ENCODE peak calls at places on chromosomes 7 and 10, in four cellular contexts. One of them, this sample, is unnamed.

GRCh38 chr10:70886921-70887665 is 1.3 kb downstream of the PCBD1 start:
- DNase-seq in heart left ventricle: no peak
- DNase-seq in keratinocyte: no peak
- DNase-seq in cardiac muscle cell: no peak
- DNase-seq in this sample: no peak

GRCh38 chr7:142647749-142648148 is 101.5 kb upstream of the PRSS1 start:
- DNase-seq in heart left ventricle: no peak
- DNase-seq in keratinocyte: no peak
- DNase-seq in cardiac muscle cell: no peak
- DNase-seq in this sample: no peak

GRCh38 chr7:151114151-151115090 is 28.1 kb downstream of the AGAP3 start:
- DNase-seq in heart left ventricle: no peak
- DNase-seq in keratinocyte: no peak
- DNase-seq in cardiac muscle cell: peak
- DNase-seq in this sample: peak

GRCh38 chr10:17751781-17752445 is at the start of gene TMEM236:
- DNase-seq in heart left ventricle: no peak
- DNase-seq in keratinocyte: no peak
- DNase-seq in cardiac muscle cell: no peak
- DNase-seq in this sample: no peak

GRCh38 chr7:98976396-98977185 is 98.3 kb downstream of the TRRAP start:
- DNase-seq in heart left ventricle: no peak
- DNase-seq in keratinocyte: no peak
- DNase-seq in cardiac muscle cell: no peak
- DNase-seq in this sample: no peak

GRCh38 chr7:87218941-87219544 is 489 bp downstream of the TMEM243 start:
- DNase-seq in heart left ventricle: peak
- DNase-seq in keratinocyte: no peak
- DNase-seq in cardiac muscle cell: peak
- DNase-seq in this sample: no peak

GRCh38 chr7:149885191-149886017 is 11.6 kb downstream of the ATP6V0E2 start:
- DNase-seq in heart left ventricle: peak
- DNase-seq in keratinocyte: no peak
- DNase-seq in cardiac muscle cell: no peak
- DNase-seq in this sample: no peak

GRCh38 chr10:78974409-78975317 is 94.1 kb upstream of the ZMIZ1 start:
- DNase-seq in heart left ventricle: peak
- DNase-seq in keratinocyte: no peak
- DNase-seq in cardiac muscle cell: peak
- DNase-seq in this sample: peak

DNA sequence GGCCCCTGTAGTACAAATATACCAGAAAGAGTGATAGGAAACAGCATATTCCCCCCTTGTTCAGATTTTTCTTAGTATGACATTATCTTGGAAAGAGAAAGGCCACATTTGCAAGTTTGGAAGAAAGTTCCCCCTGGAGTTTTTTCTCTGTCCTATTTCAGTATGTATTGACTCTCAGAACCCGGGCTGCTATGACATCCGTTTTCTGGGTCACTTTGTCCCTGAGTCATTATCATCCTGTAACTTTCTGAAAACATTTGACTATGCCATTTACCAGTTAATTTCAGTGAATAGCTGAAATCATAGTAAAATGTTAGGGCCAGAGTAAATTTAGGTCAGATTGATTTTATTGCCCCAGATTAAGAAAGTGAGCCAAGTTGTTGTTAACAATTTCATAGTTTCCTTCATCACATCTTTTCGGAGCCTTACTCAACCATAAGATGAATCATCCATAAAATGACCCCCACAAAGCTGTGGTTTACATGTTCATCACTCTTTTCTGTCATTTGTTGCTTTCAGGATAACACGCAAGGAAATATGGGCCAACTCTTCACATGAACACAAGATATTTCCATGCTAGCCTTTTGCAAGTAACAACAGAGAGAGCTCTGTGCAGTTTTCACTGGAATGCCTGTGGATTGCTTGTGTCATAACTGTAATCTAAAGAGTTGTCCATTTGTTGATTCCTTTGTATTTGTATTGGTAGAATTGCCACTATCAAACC is 3.8 kb upstream of the MACC1 start:
- DNase-seq in heart left ventricle: no peak
- DNase-seq in keratinocyte: no peak
- DNase-seq in cardiac muscle cell: peak
- DNase-seq in this sample: no peak
- H3K27ac ChIP-seq in heart left ventricle: peak
- H3K27ac ChIP-seq in keratinocyte: no peak
- H3K27ac ChIP-seq in cardiac muscle cell: no peak
- H3K27ac ChIP-seq in this sample: peak

GRCh38 chr10:132407243-132407746 is 10.3 kb downstream of the PWWP2B start:
- DNase-seq in heart left ventricle: peak
- DNase-seq in keratinocyte: no peak
- DNase-seq in cardiac muscle cell: no peak
- DNase-seq in this sample: no peak
- H3K27ac ChIP-seq in heart left ventricle: peak
- H3K27ac ChIP-seq in keratinocyte: peak
- H3K27ac ChIP-seq in cardiac muscle cell: peak
- H3K27ac ChIP-seq in this sample: peak

GRCh38 chr10:121158988-121159579 is 307.9 kb downstream of the WDR11 start:
- DNase-seq in heart left ventricle: no peak
- DNase-seq in keratinocyte: peak
- DNase-seq in cardiac muscle cell: no peak
- DNase-seq in this sample: peak
- H3K27ac ChIP-seq in heart left ventricle: no peak
- H3K27ac ChIP-seq in keratinocyte: peak
- H3K27ac ChIP-seq in cardiac muscle cell: no peak
- H3K27ac ChIP-seq in this sample: peak

GRCh38 chr7:69826283-69826682 is 228.0 kb downstream of the AUTS2 start:
- DNase-seq in heart left ventricle: no peak
- DNase-seq in keratinocyte: no peak
- DNase-seq in cardiac muscle cell: no peak
- DNase-seq in this sample: no peak

GRCh38 chr7:69825031-69825681 is 226.9 kb downstream of the AUTS2 start:
- DNase-seq in heart left ventricle: no peak
- DNase-seq in keratinocyte: no peak
- DNase-seq in cardiac muscle cell: peak
- DNase-seq in this sample: no peak

GRCh38 chr7:69820479-69821192 is 222.4 kb downstream of the AUTS2 start:
- DNase-seq in heart left ventricle: no peak
- DNase-seq in keratinocyte: no peak
- DNase-seq in cardiac muscle cell: no peak
- DNase-seq in this sample: no peak

GRCh38 chr7:69819306-69819705 is 221.0 kb downstream of the AUTS2 start:
- DNase-seq in heart left ventricle: no peak
- DNase-seq in keratinocyte: no peak
- DNase-seq in cardiac muscle cell: no peak
- DNase-seq in this sample: no peak

DNA sequence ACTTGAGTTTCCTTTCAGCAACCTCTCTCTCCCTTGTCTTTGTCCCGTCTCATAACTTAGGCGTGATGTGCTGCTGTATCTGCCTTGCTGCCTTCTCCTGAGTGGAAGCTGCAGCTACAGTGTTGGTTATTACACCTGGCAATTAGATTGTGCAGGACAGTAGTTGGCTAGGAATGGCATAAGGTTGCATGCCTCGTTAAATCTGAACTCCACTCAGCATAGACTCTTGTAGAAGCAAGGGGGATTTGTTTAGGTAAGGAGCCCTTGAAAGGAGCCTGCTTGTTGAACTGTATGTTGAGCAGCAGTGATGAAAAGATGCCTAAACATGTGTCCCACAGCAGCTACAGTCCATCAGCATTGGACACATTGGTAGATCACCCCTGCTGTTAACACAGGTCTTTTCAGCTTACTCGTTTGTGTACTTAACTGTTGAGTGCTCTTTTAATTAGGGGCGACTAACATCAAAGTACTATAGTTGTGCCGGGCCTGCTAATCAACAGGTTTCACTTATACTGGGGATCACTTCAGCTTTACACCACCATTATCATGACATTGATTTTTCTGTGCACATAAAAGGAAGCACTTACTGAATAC is 225.0 kb downstream of the AUTS2 start:
- DNase-seq in heart left ventricle: no peak
- DNase-seq in keratinocyte: no peak
- DNase-seq in cardiac muscle cell: no peak
- DNase-seq in this sample: no peak
- H3K27ac ChIP-seq in heart left ventricle: no peak
- H3K27ac ChIP-seq in keratinocyte: no peak
- H3K27ac ChIP-seq in cardiac muscle cell: no peak
- H3K27ac ChIP-seq in this sample: no peak

GRCh38 chr10:88553116-88553752 is 29.9 kb downstream of the RNLS start:
- DNase-seq in heart left ventricle: peak
- DNase-seq in keratinocyte: peak
- DNase-seq in cardiac muscle cell: peak
- DNase-seq in this sample: peak

GRCh38 chr10:88557659-88558058 is 25.5 kb downstream of the RNLS start:
- DNase-seq in heart left ventricle: no peak
- DNase-seq in keratinocyte: no peak
- DNase-seq in cardiac muscle cell: peak
- DNase-seq in this sample: no peak

GRCh38 chr10:88557246-88557645 is 25.9 kb downstream of the RNLS start:
- DNase-seq in heart left ventricle: no peak
- DNase-seq in keratinocyte: no peak
- DNase-seq in cardiac muscle cell: no peak
- DNase-seq in this sample: no peak

DNA sequence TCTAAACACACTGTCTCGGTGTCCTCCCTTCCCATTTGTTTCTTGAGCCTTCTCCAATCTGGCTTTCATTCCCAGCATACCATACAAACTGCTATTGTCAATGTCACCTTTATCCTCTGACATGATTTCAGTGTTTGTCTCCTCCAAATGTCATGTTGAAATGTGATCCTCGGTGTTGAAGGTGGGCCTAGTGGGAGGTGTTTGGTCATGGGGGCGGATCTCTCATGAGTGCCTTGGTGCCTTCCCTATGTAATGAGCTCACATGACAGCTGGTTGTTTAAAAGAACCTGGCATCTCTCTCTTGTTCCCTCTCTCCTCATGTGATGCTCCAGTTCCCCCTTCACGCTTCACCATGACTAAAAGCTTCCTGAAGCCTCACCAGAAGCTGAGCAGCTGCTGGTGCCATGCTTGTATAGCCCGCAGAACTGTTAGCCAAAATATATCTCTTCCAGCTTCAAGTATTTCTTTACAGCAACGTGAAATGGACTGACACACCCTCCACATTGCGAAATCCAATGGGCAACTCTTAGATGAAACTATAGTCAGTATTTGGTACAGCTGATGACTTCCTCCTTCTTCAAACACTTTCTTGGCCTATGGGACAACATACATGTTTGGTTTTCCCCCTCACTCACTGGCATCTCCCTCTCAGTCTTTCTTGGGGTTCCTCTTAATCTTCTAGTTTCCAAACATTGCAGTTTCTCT is 27.8 kb downstream of the RNLS start:
- DNase-seq in heart left ventricle: no peak
- DNase-seq in keratinocyte: no peak
- DNase-seq in cardiac muscle cell: no peak
- DNase-seq in this sample: no peak
- H3K27ac ChIP-seq in heart left ventricle: no peak
- H3K27ac ChIP-seq in keratinocyte: no peak
- H3K27ac ChIP-seq in cardiac muscle cell: no peak
- H3K27ac ChIP-seq in this sample: no peak

DNA sequence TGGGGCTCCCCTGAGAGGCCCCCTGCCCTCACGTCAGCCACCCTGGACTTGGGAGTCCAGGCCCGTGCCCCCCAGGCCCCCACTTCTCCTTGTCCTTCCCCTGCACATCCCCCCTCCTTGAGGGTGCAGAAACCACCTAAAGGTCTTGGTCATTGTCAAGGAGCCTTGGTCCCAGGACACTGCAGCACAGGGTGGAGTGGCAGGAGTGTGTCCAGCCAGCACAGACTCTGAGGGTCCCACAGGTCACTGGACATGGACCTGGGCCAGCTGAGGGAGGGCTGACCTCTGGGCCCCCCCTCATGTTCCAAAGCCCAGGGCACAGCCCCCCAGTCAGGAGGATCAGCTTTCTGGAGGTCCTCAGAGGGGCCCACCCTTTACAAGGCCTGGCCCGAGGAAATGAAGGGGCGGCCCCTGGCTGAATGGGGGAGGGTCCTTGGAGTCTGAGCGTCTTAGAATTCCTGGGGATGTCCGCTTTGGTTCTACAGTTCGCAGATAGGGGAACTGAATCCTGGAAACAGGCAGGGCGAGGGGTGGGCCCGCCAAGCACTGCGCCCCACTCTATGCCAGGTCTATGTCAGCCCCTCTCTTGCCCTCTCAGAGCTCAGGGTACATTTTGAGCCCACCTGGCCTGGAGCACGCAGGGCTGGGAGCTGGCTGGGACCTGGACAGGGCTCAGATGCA is 54.0 kb downstream of the PWWP2B start:
- DNase-seq in heart left ventricle: no peak
- DNase-seq in keratinocyte: no peak
- DNase-seq in cardiac muscle cell: no peak
- DNase-seq in this sample: no peak
- H3K27ac ChIP-seq in heart left ventricle: no peak
- H3K27ac ChIP-seq in keratinocyte: no peak
- H3K27ac ChIP-seq in cardiac muscle cell: peak
- H3K27ac ChIP-seq in this sample: no peak

GRCh38 chr7:220151-220841 is 27.9 kb downstream of the FAM20C start:
- DNase-seq in heart left ventricle: no peak
- DNase-seq in keratinocyte: no peak
- DNase-seq in cardiac muscle cell: no peak
- DNase-seq in this sample: no peak
- H3K27ac ChIP-seq in heart left ventricle: no peak
- H3K27ac ChIP-seq in keratinocyte: no peak
- H3K27ac ChIP-seq in cardiac muscle cell: no peak
- H3K27ac ChIP-seq in this sample: no peak

DNA sequence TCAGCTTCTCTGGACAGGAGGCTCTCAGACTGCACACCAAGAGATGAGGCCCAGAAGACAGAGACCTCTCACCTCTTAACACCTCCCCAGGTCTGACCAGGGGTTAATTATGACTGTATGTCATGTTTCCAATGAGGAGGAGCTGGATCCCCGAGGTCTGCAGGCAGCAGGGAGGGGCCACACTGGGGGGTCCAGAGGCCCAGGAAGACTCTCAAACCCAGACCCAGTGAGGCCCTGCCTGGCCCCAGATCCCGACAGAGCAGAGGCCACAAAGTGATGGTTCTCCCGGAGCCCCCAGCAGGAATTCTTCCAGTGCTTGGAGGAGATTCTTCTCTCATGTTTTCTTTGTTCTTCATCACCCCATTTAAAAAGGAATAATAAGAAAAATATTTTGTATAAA is 28.8 kb downstream of the PTPRN2 start:
- DNase-seq in heart left ventricle: no peak
- DNase-seq in keratinocyte: no peak
- DNase-seq in cardiac muscle cell: no peak
- DNase-seq in this sample: no peak
- H3K27ac ChIP-seq in heart left ventricle: no peak
- H3K27ac ChIP-seq in keratinocyte: no peak
- H3K27ac ChIP-seq in cardiac muscle cell: no peak
- H3K27ac ChIP-seq in this sample: no peak

This sample was measured in epithelial cell of prostate.